ENCODE peak calls at places on chromosomes 16 and 17, in four cellular contexts. One of them, this sample, is unnamed.

GRCh38 chr17:62875296-62875695 is 67.2 kb upstream of the MARCHF10 start:
- DNase-seq in progenitor cell of endocrine pancreas: no peak
- DNase-seq in NCI-H1092: no peak
- DNase-seq in frontal cortex: no peak
- DNase-seq in this sample: no peak

GRCh38 chr16:2040031-2040430 is 7.6 kb downstream of the NTHL1 start:
- DNase-seq in progenitor cell of endocrine pancreas: no peak
- DNase-seq in NCI-H1092: no peak
- DNase-seq in frontal cortex: no peak
- DNase-seq in this sample: no peak

GRCh38 chr17:38685485-38685884 is 10.7 kb upstream of the EPOP start:
- DNase-seq in progenitor cell of endocrine pancreas: no peak
- DNase-seq in NCI-H1092: no peak
- DNase-seq in frontal cortex: no peak
- DNase-seq in this sample: no peak

GRCh38 chr16:70454221-70455034 is at the start of gene FCSK:
- DNase-seq in progenitor cell of endocrine pancreas: peak
- DNase-seq in NCI-H1092: peak
- DNase-seq in frontal cortex: peak
- DNase-seq in this sample: peak

GRCh38 chr16:2751577-2752034 is 832 bp upstream of the SRRM2 start:
- DNase-seq in progenitor cell of endocrine pancreas: no peak
- DNase-seq in NCI-H1092: no peak
- DNase-seq in frontal cortex: no peak
- DNase-seq in this sample: peak

GRCh38 chr16:19520861-19521331 is 1.0 kb downstream of the GDE1 start:
- DNase-seq in progenitor cell of endocrine pancreas: no peak
- DNase-seq in NCI-H1092: no peak
- DNase-seq in frontal cortex: no peak
- DNase-seq in this sample: peak

GRCh38 chr16:67190448-67191399 is 788 bp upstream of the EXOC3L1 start:
- DNase-seq in progenitor cell of endocrine pancreas: no peak
- DNase-seq in NCI-H1092: no peak
- DNase-seq in frontal cortex: no peak
- DNase-seq in this sample: no peak

GRCh38 chr16:50697881-50698767 is 4.7 kb downstream of the NOD2 start:
- DNase-seq in progenitor cell of endocrine pancreas: no peak
- DNase-seq in NCI-H1092: no peak
- DNase-seq in frontal cortex: peak
- DNase-seq in this sample: peak

GRCh38 chr16:88005148-88005547 is 53.9 kb downstream of the BANP start:
- DNase-seq in progenitor cell of endocrine pancreas: no peak
- DNase-seq in NCI-H1092: no peak
- DNase-seq in frontal cortex: no peak
- DNase-seq in this sample: no peak

GRCh38 chr16:87603684-87604571 is 1.6 kb downstream of the JPH3 start:
- DNase-seq in progenitor cell of endocrine pancreas: no peak
- DNase-seq in NCI-H1092: no peak
- DNase-seq in frontal cortex: no peak
- DNase-seq in this sample: no peak

GRCh38 chr16:80984124-80984892 is 22.4 kb downstream of the CMC2 start:
- DNase-seq in progenitor cell of endocrine pancreas: no peak
- DNase-seq in NCI-H1092: no peak
- DNase-seq in frontal cortex: no peak
- DNase-seq in this sample: no peak